ENCODE peak calls at places on chromosomes 4 and X, in eight cellular contexts. R is HFF-Myc, Y is dermis microvascular lymphatic vessel endothelial cell, Z is GM04504, O is ovary, M is globus pallidus, P is NCI-H1092, D is NCI-H2171 treated with DMSO at 0.1 percent for 48 hours. H is an unnamed sample.

GRCh38 chrX:69993494-69993893 is 56.2 kb downstream of the AWAT2 start:
- DNase-seq in Y (no peak), M (no peak), D (no peak), P (no peak), O (no peak), Z (no peak), R (no peak), H (no peak)

GRCh38 chr4:94595880-94596483 is 144.2 kb downstream of the PDLIM5 start:
- DNase-seq in Y (peak), M (peak), D (peak), O (no peak), Z (peak), R (peak), P (no peak), H (no peak)

GRCh38 chr4:5899396-5899795 is 6.5 kb upstream of the CRMP1 start:
- DNase-seq in D (no peak), R (no peak), P (no peak), M (no peak), Z (no peak), O (no peak), Y (no peak), H (no peak)

GRCh38 chr4:32519060-32519459 is 1798.9 kb downstream of the PCDH7 start:
- DNase-seq in O (no peak), P (no peak), R (no peak), Y (no peak), D (no peak), M (peak), Z (no peak), H (no peak)

GRCh38 chrX:125203379-125203736 is 116.3 kb upstream of the TEX13C start:
- DNase-seq in Y (no peak), D (no peak), O (no peak), Z (no peak), M (no peak), R (no peak), P (no peak), H (no peak)

GRCh38 chr4:162131256-162131655 is 32.5 kb downstream of the FSTL5 start:
- DNase-seq in M (no peak), D (no peak), Z (no peak), R (no peak), O (no peak), Y (no peak), P (no peak), H (no peak)

GRCh38 chr4:25845841-25846653 is 16.7 kb downstream of the SEL1L3 start:
- DNase-seq in M (no peak), O (no peak), Y (no peak), R (no peak), Z (no peak), P (no peak), D (no peak), H (no peak)

GRCh38 chr4:8015512-8015911 is 75.9 kb upstream of the AFAP1 start:
- DNase-seq in M (peak), O (no peak), Y (peak), Z (no peak), P (no peak), R (no peak), D (peak), H (no peak)

GRCh38 chr4:98929341-98930267 is 671 bp upstream of the EIF4E start:
- DNase-seq in Z (peak), M (no peak), P (peak), R (peak), Y (peak), D (no peak), O (peak), H (no peak)

GRCh38 chr4:2809610-2810180 is 16.8 kb downstream of the SH3BP2 start:
- DNase-seq in Y (no peak), P (peak), M (no peak), Z (no peak), R (no peak), O (no peak), D (no peak), H (no peak)

GRCh38 chr4:21451032-21451431 is 497.5 kb downstream of the KCNIP4 start:
- DNase-seq in Y (no peak), Z (no peak), P (no peak), D (peak), O (no peak), M (no peak), R (peak), H (no peak)

GRCh38 chr4:128528793-128529553 is 241.4 kb upstream of the PGRMC2 start:
- DNase-seq in D (no peak), Y (peak), P (no peak), M (no peak), Z (peak), R (peak), O (no peak), H (no peak)

H was measured in pancreas.